ENCODE peak calls at places on chromosomes 7 and 10, in eight cellular contexts. H is AG04450, I is foreskin fibroblast, M is fibroblast of mammary gland, A is heart left ventricle, R is A549, B is psoas muscle, F is dorsolateral prefrontal cortex. K is an unnamed sample.

GRCh38 chr10:17053513-17053912 is 76.1 kb downstream of the CUBN start:
- DNase-seq in F (no peak), M (no peak), H (no peak), B (no peak), A (no peak), R (no peak), I (no peak), K (no peak)

GRCh38 chr7:25889765-25890164 is 262.2 kb upstream of the NFE2L3 start:
- DNase-seq in R (no peak), H (no peak), I (no peak), A (no peak), F (no peak), B (no peak), M (no peak), K (no peak)

GRCh38 chr7:1290262-1291039 is 57.8 kb downstream of the UNCX start:
- DNase-seq in M (peak), I (peak), H (no peak), A (no peak), R (peak), B (no peak), F (peak), K (no peak)

GRCh38 chr7:24879281-24879680 is 100.7 kb downstream of the OSBPL3 start:
- DNase-seq in F (no peak), R (no peak), B (no peak), M (peak), I (no peak), A (no peak), H (no peak), K (no peak)

GRCh38 chr7:95229301-95229700 is 95.0 kb downstream of the PON1 start:
- DNase-seq in B (no peak), H (no peak), I (no peak), A (no peak), R (no peak), M (peak), F (no peak), K (no peak)

GRCh38 chr10:3036155-3036554 is 31.2 kb upstream of the PFKP start:
- DNase-seq in I (no peak), A (no peak), R (no peak), H (no peak), M (no peak), B (no peak), F (no peak), K (no peak)

GRCh38 chr10:22932626-22933370 is 4.9 kb downstream of the ARMC3 start:
- DNase-seq in I (no peak), B (no peak), M (peak), F (no peak), A (no peak), R (no peak), H (no peak), K (no peak)

GRCh38 chr10:91551856-91552255 is 81.0 kb downstream of the PPP1R3C start:
- DNase-seq in M (peak), I (peak), H (peak), B (no peak), F (no peak), R (peak), A (peak), K (no peak)

GRCh38 chr7:953547-954327 is 743 bp downstream of the ADAP1 start:
- DNase-seq in A (peak), B (peak), I (no peak), M (no peak), R (peak), H (no peak), F (peak), K (no peak)

GRCh38 chr7:80721880-80722595 is 83.6 kb downstream of the CD36 start:
- DNase-seq in A (no peak), M (peak), I (peak), B (no peak), H (no peak), F (no peak), R (peak), K (peak)

GRCh38 chr10:76285012-76285411 is 853.6 kb downstream of the LRMDA start:
- DNase-seq in A (no peak), B (no peak), F (no peak), I (peak), R (peak), M (peak), H (peak), K (peak)

GRCh38 chr7:85529831-85530230 is 343.0 kb upstream of the SEMA3D start:
- DNase-seq in M (peak), B (no peak), R (no peak), A (no peak), H (no peak), F (no peak), I (peak), K (no peak)

GRCh38 chr10:95363303-95363912 is 72.6 kb upstream of the PDLIM1 start:
- DNase-seq in F (no peak), H (no peak), R (peak), B (no peak), I (peak), M (peak), A (peak), K (peak)

GRCh38 chr10:126904807-126905686 is at the start of gene DOCK1:
- DNase-seq in H (peak), B (peak), R (peak), I (peak), A (peak), F (no peak), M (peak), K (no peak)

GRCh38 chr10:80202934-80203834 is 2.2 kb downstream of the ANXA11 start:
- DNase-seq in F (no peak), M (peak), R (peak), I (peak), H (peak), A (peak), B (peak), K (no peak)
- TF ChIP-seq CTCF in F (no peak), M (peak), R (peak), I (peak), H (peak), A (peak), B (peak), K (peak)

GRCh38 chr10:107163904-107164861 is at the start of gene SORCS1:
- DNase-seq in M (no peak), B (no peak), A (no peak), R (no peak), H (no peak), I (peak), F (no peak), K (no peak)
- H3K4me3 ChIP-seq in M (no peak), B (peak), A (peak), R (no peak), H (no peak), I (peak), F (peak), K (peak)

GRCh38 chr10:112115781-112116385 is 67.7 kb downstream of the GPAM start:
- DNase-seq in A (no peak), I (no peak), R (peak), B (no peak), H (no peak), F (no peak), M (peak), K (no peak)
- TF ChIP-seq CTCF in A (peak), I (peak), R (peak), B (peak), H (peak), F (peak), M (peak), K (peak)

DNA sequence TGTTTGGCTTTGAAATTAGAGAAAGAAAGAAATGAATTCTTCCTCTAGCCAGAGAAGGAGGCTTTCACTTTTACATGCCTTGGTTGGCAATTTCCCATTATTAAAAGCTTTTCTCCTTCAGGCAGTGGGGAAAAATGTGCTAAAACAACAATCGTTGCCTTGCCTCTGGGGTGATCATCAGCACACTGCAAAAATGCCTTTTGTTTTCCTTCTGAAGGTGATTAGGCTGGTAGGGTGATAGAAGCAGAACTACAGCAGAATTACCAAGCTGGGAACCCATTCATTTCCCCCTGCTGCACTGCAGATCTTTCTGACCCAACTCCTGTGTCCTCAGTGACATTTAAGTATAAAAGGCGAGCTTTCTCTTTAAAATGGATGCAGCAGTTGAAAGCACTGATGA is 22.2 kb downstream of the ANK3 start:
- DNase-seq in F (no peak), A (no peak), I (no peak), M (no peak), B (no peak), R (no peak), H (no peak), K (no peak)
- H3K4me3 ChIP-seq in F (peak), A (peak), I (no peak), M (no peak), B (no peak), R (no peak), H (no peak), K (no peak)

GRCh38 chr10:132163278-132163765 is 23.4 kb upstream of the DPYSL4 start:
- DNase-seq in H (no peak), B (peak), F (peak), R (peak), M (no peak), A (peak), I (no peak), K (no peak)
- TF ChIP-seq CTCF in H (peak), B (peak), F (peak), R (no peak), M (no peak), A (peak), I (no peak), K (peak)

GRCh38 chr7:122140918-122141317 is 3.1 kb downstream of the AASS start:
- DNase-seq in H (no peak), A (no peak), F (no peak), I (no peak), M (no peak), R (no peak), B (no peak), K (no peak)
- H3K4me3 ChIP-seq in H (no peak), A (no peak), F (no peak), I (no peak), M (no peak), R (no peak), B (no peak), K (no peak)